ENCODE peak calls at places on chromosomes 7 and 10, in seven cellular contexts. I is IMR-90, Q is SK-N-SH, B is A549, U is GM12878, Y is H1, A is K562. R is an unnamed sample.

GRCh38 chr10:102643346-102644065 is 773 bp upstream of the TRIM8 start:
- DNase-seq in I (peak; percentile 74), Q (peak; percentile 76), B (peak; percentile 78), U (no peak), Y (peak; percentile 72), A (peak; percentile 57), R (peak; percentile 70)

GRCh38 chr7:84688671-84689070 is 494.1 kb upstream of the SEMA3A start:
- DNase-seq in I (peak; percentile 50), Q (no peak), B (no peak), U (no peak), Y (no peak), A (no peak), R (no peak)

GRCh38 chr7:78747568-78747967 is 705.9 kb downstream of the MAGI2 start:
- DNase-seq in I (no peak), Q (no peak), B (no peak), U (no peak), Y (no peak), A (no peak), R (no peak)

GRCh38 chr7:38311329-38311937 is 38.0 kb upstream of the TARP start:
- DNase-seq in I (no peak), Q (peak; percentile 65), B (peak; percentile 51), U (no peak), Y (no peak), A (peak; percentile 77), R (no peak)

GRCh38 chr7:151079199-151079910 is 1.3 kb downstream of the FASTK start:
- DNase-seq in I (no peak), Q (no peak), B (no peak), U (no peak), Y (no peak), A (no peak), R (no peak)

GRCh38 chr10:6396652-6397051 is 183.4 kb downstream of the PRKCQ start:
- DNase-seq in I (peak; percentile 85), Q (no peak), B (no peak), U (no peak), Y (no peak), A (no peak), R (no peak)

GRCh38 chr7:155618708-155619633 is 25.5 kb upstream of the RBM33 start:
- DNase-seq in I (peak; percentile 58), Q (no peak), B (peak; percentile 93), U (no peak), Y (no peak), A (no peak), R (peak; percentile 98)

GRCh38 chr10:72096115-72097000 is 8.0 kb upstream of the SPOCK2 start:
- DNase-seq in I (peak; percentile 71), Q (no peak), B (peak; percentile 60), U (no peak), Y (no peak), A (peak; percentile 34), R (peak; percentile 72)

GRCh38 chr10:326894-327635 is 191.8 kb downstream of the ZMYND11 start:
- DNase-seq in I (no peak), Q (no peak), B (no peak), U (no peak), Y (no peak), A (no peak), R (no peak)
- TF ChIP-seq RAD21 in I (no peak), Q (no peak), B (no peak), U (no peak), Y (no peak), A (no peak), R (no peak)

DNA sequence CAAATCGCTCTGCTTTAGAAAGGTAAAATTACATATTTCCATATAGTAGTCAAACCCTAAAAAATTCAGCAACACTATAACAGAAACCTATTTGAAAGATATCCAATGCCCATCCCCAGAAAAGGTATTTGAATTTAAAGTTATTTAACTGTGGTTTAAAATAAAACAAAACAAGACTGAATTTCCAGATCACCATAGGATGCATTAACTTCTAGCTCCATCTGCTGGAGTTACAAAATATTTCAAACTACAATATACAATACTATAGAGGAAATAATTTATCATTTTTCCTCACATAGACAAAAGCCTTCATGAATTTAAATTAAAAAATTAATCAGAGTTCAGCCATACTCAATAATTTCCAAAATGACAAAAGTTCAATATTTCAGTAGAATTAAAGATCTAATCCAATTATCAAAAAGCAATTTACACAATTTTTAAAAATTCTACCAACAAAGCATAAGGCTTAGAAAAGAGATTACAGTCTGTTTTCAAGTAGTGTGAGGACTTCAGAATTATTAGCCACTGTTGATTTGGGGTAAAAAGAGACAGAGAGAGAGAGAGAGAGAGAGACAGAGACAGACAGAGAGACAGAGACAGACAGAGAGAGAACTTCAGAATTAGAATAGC is 75.9 kb downstream of the LMBR1 start:
- DNase-seq in I (peak; percentile 38), Q (peak; percentile 44), B (no peak), U (no peak), Y (no peak), A (no peak), R (peak; percentile 10)
- TF ChIP-seq USF2 in I (no peak), Q (no peak), B (no peak), U (no peak), Y (no peak), A (no peak), R (no peak)

GRCh38 chr7:107128748-107129147 is 40.1 kb upstream of the HBP1 start:
- DNase-seq in I (no peak), Q (no peak), B (no peak), U (no peak), Y (no peak), A (no peak), R (no peak)

GRCh38 chr7:107133396-107133795 is 35.4 kb upstream of the HBP1 start:
- DNase-seq in I (no peak), Q (no peak), B (no peak), U (no peak), Y (no peak), A (no peak), R (no peak)

GRCh38 chr7:107125475-107125874 is 43.3 kb upstream of the HBP1 start:
- DNase-seq in I (no peak), Q (no peak), B (no peak), U (no peak), Y (no peak), A (no peak), R (no peak)

GRCh38 chr7:107128217-107128616 is 40.6 kb upstream of the HBP1 start:
- DNase-seq in I (no peak), Q (no peak), B (no peak), U (no peak), Y (no peak), A (no peak), R (no peak)

GRCh38 chr7:107130487-107131220 is 38.1 kb upstream of the HBP1 start:
- DNase-seq in I (no peak), Q (no peak), B (peak; percentile 30), U (no peak), Y (no peak), A (no peak), R (peak; percentile 11)
- TF ChIP-seq RAD21 in I (no peak), Q (no peak), B (no peak), U (no peak), Y (peak; percentile 19), A (no peak), R (no peak)

GRCh38 chr10:119098576-119098975 is 5.3 kb upstream of the DENND10 start:
- DNase-seq in I (no peak), Q (no peak), B (no peak), U (no peak), Y (no peak), A (no peak), R (no peak)

GRCh38 chr10:119103687-119104652 is at the start of gene DENND10:
- DNase-seq in I (peak; percentile 72), Q (peak; percentile 100), B (peak; percentile 86), U (no peak), Y (peak; percentile 83), A (peak; percentile 97), R (no peak)

GRCh38 chr10:119104653-119105024 is 726 bp downstream of the DENND10 start:
- DNase-seq in I (no peak), Q (no peak), B (peak; percentile 15), U (no peak), Y (peak; percentile 55), A (no peak), R (no peak)

GRCh38 chr10:119105155-119105554 is 1.2 kb downstream of the DENND10 start:
- DNase-seq in I (no peak), Q (no peak), B (no peak), U (no peak), Y (no peak), A (no peak), R (no peak)

GRCh38 chr10:119103241-119103640 is 672 bp upstream of the DENND10 start:
- DNase-seq in I (no peak), Q (no peak), B (no peak), U (no peak), Y (no peak), A (no peak), R (no peak)
- TF ChIP-seq USF2 in I (no peak), Q (no peak), B (no peak), U (no peak), Y (no peak), A (no peak), R (no peak)

DNA sequence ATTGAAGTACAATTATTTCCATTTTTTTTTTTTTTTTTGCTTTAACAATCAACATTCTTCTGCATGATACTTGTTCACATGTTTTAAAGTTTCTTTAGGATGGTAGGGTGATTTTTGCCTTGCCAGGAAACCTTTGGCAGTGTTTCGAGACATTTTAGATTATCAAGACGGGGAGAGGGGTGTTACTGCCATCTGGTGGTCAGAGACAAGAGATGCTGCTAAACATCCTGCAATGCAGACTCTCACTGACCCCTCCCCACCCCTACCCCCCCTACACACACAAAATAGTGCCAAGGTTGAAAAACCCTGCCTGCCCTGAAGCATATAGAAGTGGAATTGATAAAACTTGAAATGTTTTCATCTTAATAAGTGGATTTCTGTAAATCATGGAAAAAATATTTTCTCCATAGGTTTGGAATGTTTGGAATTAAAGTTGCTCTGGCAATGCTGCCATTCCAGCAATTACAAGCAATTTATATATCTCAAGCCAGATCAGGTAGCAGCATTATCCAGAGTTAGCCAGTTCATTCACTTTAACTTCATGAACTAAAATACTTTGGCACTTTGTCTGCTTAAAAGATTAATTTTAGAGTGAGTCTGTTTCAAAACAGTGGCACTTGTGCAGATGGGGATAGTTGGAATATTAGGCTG is 62.1 kb downstream of the SDHAF3 start:
- DNase-seq in I (peak; percentile 65), Q (peak; percentile 84), B (peak; percentile 66), U (peak; percentile 8), Y (no peak), A (peak; percentile 78), R (peak; percentile 70)
- TF ChIP-seq RAD21 in I (peak; percentile 67), Q (peak; percentile 80), B (peak; percentile 57), U (peak; percentile 68), Y (peak; percentile 83), A (peak; percentile 65), R (no peak)

R was measured in HepG2.